ENCODE peak calls at places on chromosomes 3 and 15, in seven cellular contexts. One of them, this sample, is unnamed.

GRCh38 chr3:23481660-23482278 is 278.6 kb downstream of the UBE2E2 start:
- DNase-seq in CD4-positive, alpha-beta memory T cell: no peak
- DNase-seq in bronchial epithelial cell: no peak
- DNase-seq in CD4-positive, CD25-positive, alpha-beta regulatory T cell: no peak
- DNase-seq in epithelial cell of esophagus: no peak
- DNase-seq in GM23248: no peak
- DNase-seq in HFF-Myc: no peak
- DNase-seq in this sample: peak

GRCh38 chr15:42270551-42270950 is 2.5 kb upstream of the GANC start:
- DNase-seq in CD4-positive, alpha-beta memory T cell: no peak
- DNase-seq in bronchial epithelial cell: no peak
- DNase-seq in CD4-positive, CD25-positive, alpha-beta regulatory T cell: no peak
- DNase-seq in epithelial cell of esophagus: no peak
- DNase-seq in GM23248: peak
- DNase-seq in HFF-Myc: no peak
- DNase-seq in this sample: no peak

GRCh38 chr3:10281951-10282350 is 10.8 kb downstream of the GHRL start:
- DNase-seq in CD4-positive, alpha-beta memory T cell: no peak
- DNase-seq in bronchial epithelial cell: no peak
- DNase-seq in CD4-positive, CD25-positive, alpha-beta regulatory T cell: no peak
- DNase-seq in epithelial cell of esophagus: no peak
- DNase-seq in GM23248: peak
- DNase-seq in HFF-Myc: no peak
- DNase-seq in this sample: no peak

GRCh38 chr15:53580371-53580770 is 179.1 kb downstream of the WDR72 start:
- DNase-seq in CD4-positive, alpha-beta memory T cell: no peak
- DNase-seq in bronchial epithelial cell: no peak
- DNase-seq in CD4-positive, CD25-positive, alpha-beta regulatory T cell: no peak
- DNase-seq in epithelial cell of esophagus: no peak
- DNase-seq in GM23248: no peak
- DNase-seq in HFF-Myc: no peak
- DNase-seq in this sample: no peak

GRCh38 chr15:96268421-96269204 is 61.9 kb upstream of the NR2F2 start:
- DNase-seq in CD4-positive, alpha-beta memory T cell: no peak
- DNase-seq in bronchial epithelial cell: peak
- DNase-seq in CD4-positive, CD25-positive, alpha-beta regulatory T cell: no peak
- DNase-seq in epithelial cell of esophagus: peak
- DNase-seq in GM23248: peak
- DNase-seq in HFF-Myc: no peak
- DNase-seq in this sample: no peak

GRCh38 chr3:34284959-34285358 is 486.5 kb downstream of the PDCD6IP start:
- DNase-seq in CD4-positive, alpha-beta memory T cell: no peak
- DNase-seq in bronchial epithelial cell: no peak
- DNase-seq in CD4-positive, CD25-positive, alpha-beta regulatory T cell: no peak
- DNase-seq in epithelial cell of esophagus: no peak
- DNase-seq in GM23248: no peak
- DNase-seq in HFF-Myc: no peak
- DNase-seq in this sample: no peak

GRCh38 chr3:9099711-9100110 is 136.4 kb upstream of the RAD18 start:
- DNase-seq in CD4-positive, alpha-beta memory T cell: no peak
- DNase-seq in bronchial epithelial cell: no peak
- DNase-seq in CD4-positive, CD25-positive, alpha-beta regulatory T cell: no peak
- DNase-seq in epithelial cell of esophagus: no peak
- DNase-seq in GM23248: no peak
- DNase-seq in HFF-Myc: no peak
- DNase-seq in this sample: no peak

GRCh38 chr3:105866656-105867653 is 1.9 kb downstream of the CBLB start:
- DNase-seq in CD4-positive, alpha-beta memory T cell: peak
- DNase-seq in bronchial epithelial cell: peak
- DNase-seq in CD4-positive, CD25-positive, alpha-beta regulatory T cell: no peak
- DNase-seq in epithelial cell of esophagus: peak
- DNase-seq in GM23248: peak
- DNase-seq in HFF-Myc: no peak
- DNase-seq in this sample: no peak

GRCh38 chr15:51105430-51106016 is 10.8 kb upstream of the TNFAIP8L3 start:
- DNase-seq in CD4-positive, alpha-beta memory T cell: no peak
- DNase-seq in bronchial epithelial cell: peak
- DNase-seq in CD4-positive, CD25-positive, alpha-beta regulatory T cell: no peak
- DNase-seq in epithelial cell of esophagus: peak
- DNase-seq in GM23248: no peak
- DNase-seq in HFF-Myc: no peak
- DNase-seq in this sample: no peak

GRCh38 chr3:46705751-46706572 is 4.8 kb downstream of the TMIE start:
- DNase-seq in CD4-positive, alpha-beta memory T cell: no peak
- DNase-seq in bronchial epithelial cell: peak
- DNase-seq in CD4-positive, CD25-positive, alpha-beta regulatory T cell: no peak
- DNase-seq in epithelial cell of esophagus: peak
- DNase-seq in GM23248: peak
- DNase-seq in HFF-Myc: peak
- DNase-seq in this sample: no peak

GRCh38 chr15:58243083-58243482 is 104.9 kb downstream of the AQP9 start:
- DNase-seq in CD4-positive, alpha-beta memory T cell: no peak
- DNase-seq in bronchial epithelial cell: no peak
- DNase-seq in CD4-positive, CD25-positive, alpha-beta regulatory T cell: no peak
- DNase-seq in epithelial cell of esophagus: no peak
- DNase-seq in GM23248: no peak
- DNase-seq in HFF-Myc: no peak
- DNase-seq in this sample: no peak

GRCh38 chr15:40279437-40280141 is 3.3 kb downstream of the ANKRD63 start:
- DNase-seq in CD4-positive, alpha-beta memory T cell: no peak
- DNase-seq in bronchial epithelial cell: peak
- DNase-seq in CD4-positive, CD25-positive, alpha-beta regulatory T cell: peak
- DNase-seq in epithelial cell of esophagus: peak
- DNase-seq in GM23248: peak
- DNase-seq in HFF-Myc: no peak
- DNase-seq in this sample: no peak

GRCh38 chr15:38398134-38398533 is 55.8 kb upstream of the FAM98B start:
- DNase-seq in CD4-positive, alpha-beta memory T cell: no peak
- DNase-seq in bronchial epithelial cell: peak
- DNase-seq in CD4-positive, CD25-positive, alpha-beta regulatory T cell: no peak
- DNase-seq in epithelial cell of esophagus: peak
- DNase-seq in GM23248: peak
- DNase-seq in HFF-Myc: peak
- DNase-seq in this sample: peak

GRCh38 chr15:101608182-101608581 is 44.0 kb downstream of the TM2D3 start:
- DNase-seq in CD4-positive, alpha-beta memory T cell: no peak
- DNase-seq in bronchial epithelial cell: no peak
- DNase-seq in CD4-positive, CD25-positive, alpha-beta regulatory T cell: no peak
- DNase-seq in epithelial cell of esophagus: no peak
- DNase-seq in GM23248: no peak
- DNase-seq in HFF-Myc: no peak
- DNase-seq in this sample: no peak

GRCh38 chr3:132199451-132199850 is 117.8 kb upstream of the ACP3 start:
- DNase-seq in CD4-positive, alpha-beta memory T cell: no peak
- DNase-seq in bronchial epithelial cell: no peak
- DNase-seq in CD4-positive, CD25-positive, alpha-beta regulatory T cell: no peak
- DNase-seq in epithelial cell of esophagus: no peak
- DNase-seq in GM23248: no peak
- DNase-seq in HFF-Myc: no peak
- DNase-seq in this sample: no peak
- H3K4me3 ChIP-seq in CD4-positive, alpha-beta memory T cell: no peak
- H3K4me3 ChIP-seq in bronchial epithelial cell: no peak
- H3K4me3 ChIP-seq in CD4-positive, CD25-positive, alpha-beta regulatory T cell: no peak
- H3K4me3 ChIP-seq in epithelial cell of esophagus: no peak
- H3K4me3 ChIP-seq in GM23248: no peak
- H3K4me3 ChIP-seq in HFF-Myc: no peak
- H3K4me3 ChIP-seq in this sample: no peak

DNA sequence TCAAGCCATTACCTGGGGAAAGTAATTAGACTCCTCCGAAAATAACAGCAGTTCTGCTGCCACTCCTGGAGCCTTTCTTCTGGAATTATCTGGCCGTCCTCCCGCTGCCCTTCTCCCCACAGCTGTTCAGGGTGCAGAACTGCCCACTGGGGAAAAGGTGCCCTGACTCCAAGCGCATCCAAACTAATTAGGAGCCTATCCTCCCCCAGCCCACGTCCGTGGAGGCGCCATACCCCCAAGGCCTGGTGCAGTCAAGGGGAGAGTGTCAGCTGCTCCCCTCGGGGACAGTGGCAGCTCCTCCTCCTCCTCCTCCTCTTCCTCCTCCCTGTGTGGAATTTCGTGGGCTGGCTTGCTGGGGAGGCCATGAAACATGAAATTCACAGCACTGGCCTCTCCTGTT is 177.2 kb downstream of the XXYLT1 start:
- DNase-seq in CD4-positive, alpha-beta memory T cell: no peak
- DNase-seq in bronchial epithelial cell: no peak
- DNase-seq in CD4-positive, CD25-positive, alpha-beta regulatory T cell: no peak
- DNase-seq in epithelial cell of esophagus: no peak
- DNase-seq in GM23248: no peak
- DNase-seq in HFF-Myc: no peak
- DNase-seq in this sample: no peak
- H3K4me3 ChIP-seq in CD4-positive, alpha-beta memory T cell: no peak
- H3K4me3 ChIP-seq in bronchial epithelial cell: no peak
- H3K4me3 ChIP-seq in CD4-positive, CD25-positive, alpha-beta regulatory T cell: no peak
- H3K4me3 ChIP-seq in epithelial cell of esophagus: no peak
- H3K4me3 ChIP-seq in GM23248: no peak
- H3K4me3 ChIP-seq in HFF-Myc: no peak
- H3K4me3 ChIP-seq in this sample: peak

GRCh38 chr3:136989781-136990524 is 32.2 kb downstream of the IL20RB start:
- DNase-seq in CD4-positive, alpha-beta memory T cell: no peak
- DNase-seq in bronchial epithelial cell: no peak
- DNase-seq in CD4-positive, CD25-positive, alpha-beta regulatory T cell: no peak
- DNase-seq in epithelial cell of esophagus: no peak
- DNase-seq in GM23248: no peak
- DNase-seq in HFF-Myc: no peak
- DNase-seq in this sample: no peak
- H3K4me3 ChIP-seq in CD4-positive, alpha-beta memory T cell: no peak
- H3K4me3 ChIP-seq in bronchial epithelial cell: no peak
- H3K4me3 ChIP-seq in CD4-positive, CD25-positive, alpha-beta regulatory T cell: no peak
- H3K4me3 ChIP-seq in epithelial cell of esophagus: no peak
- H3K4me3 ChIP-seq in GM23248: no peak
- H3K4me3 ChIP-seq in HFF-Myc: no peak
- H3K4me3 ChIP-seq in this sample: no peak

GRCh38 chr3:17639257-17639656 is 103.2 kb downstream of the TBC1D5 start:
- DNase-seq in CD4-positive, alpha-beta memory T cell: no peak
- DNase-seq in bronchial epithelial cell: peak
- DNase-seq in CD4-positive, CD25-positive, alpha-beta regulatory T cell: no peak
- DNase-seq in epithelial cell of esophagus: peak
- DNase-seq in GM23248: peak
- DNase-seq in HFF-Myc: no peak
- DNase-seq in this sample: no peak
- H3K4me3 ChIP-seq in CD4-positive, alpha-beta memory T cell: no peak
- H3K4me3 ChIP-seq in bronchial epithelial cell: no peak
- H3K4me3 ChIP-seq in CD4-positive, CD25-positive, alpha-beta regulatory T cell: no peak
- H3K4me3 ChIP-seq in epithelial cell of esophagus: no peak
- H3K4me3 ChIP-seq in GM23248: peak
- H3K4me3 ChIP-seq in HFF-Myc: no peak
- H3K4me3 ChIP-seq in this sample: no peak

DNA sequence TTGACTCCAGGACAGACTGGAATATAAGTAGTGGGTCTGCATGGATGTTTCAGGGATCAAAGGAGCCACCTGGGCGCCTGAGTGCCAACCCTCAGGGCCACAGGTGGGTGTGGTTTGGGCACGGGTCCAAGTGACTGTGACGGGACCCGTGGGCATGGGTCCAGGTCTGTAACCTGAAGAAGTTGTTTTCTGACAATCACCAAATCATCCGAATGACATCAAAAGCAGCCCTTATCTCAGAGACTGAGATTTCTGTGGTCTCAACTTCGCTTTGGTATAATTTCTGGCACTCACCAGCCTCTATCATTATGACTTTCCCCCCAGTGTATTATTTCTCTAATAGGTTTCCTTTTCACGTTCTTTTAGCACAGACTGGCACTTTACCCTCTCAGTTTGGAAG is 24.4 kb downstream of the RLBP1 start:
- DNase-seq in CD4-positive, alpha-beta memory T cell: no peak
- DNase-seq in bronchial epithelial cell: peak
- DNase-seq in CD4-positive, CD25-positive, alpha-beta regulatory T cell: no peak
- DNase-seq in epithelial cell of esophagus: peak
- DNase-seq in GM23248: no peak
- DNase-seq in HFF-Myc: no peak
- DNase-seq in this sample: no peak
- H3K4me3 ChIP-seq in CD4-positive, alpha-beta memory T cell: no peak
- H3K4me3 ChIP-seq in bronchial epithelial cell: no peak
- H3K4me3 ChIP-seq in CD4-positive, CD25-positive, alpha-beta regulatory T cell: no peak
- H3K4me3 ChIP-seq in epithelial cell of esophagus: no peak
- H3K4me3 ChIP-seq in GM23248: no peak
- H3K4me3 ChIP-seq in HFF-Myc: no peak
- H3K4me3 ChIP-seq in this sample: no peak

DNA sequence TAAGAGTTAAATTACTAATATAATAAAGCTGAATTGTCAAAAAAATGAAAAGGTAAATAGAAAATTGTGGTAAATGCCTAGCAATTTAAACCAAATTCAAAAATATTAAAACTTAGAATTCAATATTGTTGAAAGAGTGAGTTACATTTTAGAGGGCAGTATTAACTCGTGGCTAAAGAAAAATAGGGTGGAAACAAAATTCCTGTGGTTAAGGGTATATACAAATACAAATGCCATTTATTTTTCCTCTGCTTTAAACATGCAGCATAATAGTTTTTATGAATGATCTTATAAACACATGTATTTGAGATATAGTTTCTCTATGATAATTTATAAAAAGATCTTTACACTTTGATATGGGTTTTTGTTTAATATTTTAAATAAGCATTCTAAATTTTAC is 79.0 kb downstream of the NEDD4 start:
- DNase-seq in CD4-positive, alpha-beta memory T cell: no peak
- DNase-seq in bronchial epithelial cell: no peak
- DNase-seq in CD4-positive, CD25-positive, alpha-beta regulatory T cell: no peak
- DNase-seq in epithelial cell of esophagus: no peak
- DNase-seq in GM23248: peak
- DNase-seq in HFF-Myc: no peak
- DNase-seq in this sample: no peak
- H3K4me3 ChIP-seq in CD4-positive, alpha-beta memory T cell: no peak
- H3K4me3 ChIP-seq in bronchial epithelial cell: no peak
- H3K4me3 ChIP-seq in CD4-positive, CD25-positive, alpha-beta regulatory T cell: no peak
- H3K4me3 ChIP-seq in epithelial cell of esophagus: peak
- H3K4me3 ChIP-seq in GM23248: peak
- H3K4me3 ChIP-seq in HFF-Myc: peak
- H3K4me3 ChIP-seq in this sample: peak